ENCODE peak calls at places on chromosome 7, in ten cellular contexts. P is neural progenitor cell, L is AG04449, Y is progenitor cell of endocrine pancreas, H is choroid plexus epithelial cell, N is epithelial cell of esophagus, F is RWPE1, V is transverse colon, J is heart right ventricle, B is HFF-Myc. C is an unnamed sample.

GRCh38 chr7:114979803-114980507 is 58.1 kb downstream of the MDFIC start:
- DNase-seq in F (no peak), P (no peak), N (no peak), H (no peak), Y (no peak), B (no peak), V (no peak), L (no peak), J (no peak), C (no peak)

GRCh38 chr7:79292834-79293233 is 160.6 kb downstream of the MAGI2 start:
- DNase-seq in H (peak), J (no peak), B (no peak), N (no peak), Y (no peak), V (no peak), F (no peak), P (no peak), L (no peak), C (no peak)

GRCh38 chr7:1693991-1694524 is 24.0 kb downstream of the ELFN1 start:
- DNase-seq in J (no peak), H (peak), P (peak), V (no peak), Y (peak), B (peak), L (no peak), F (no peak), N (no peak), C (peak)

GRCh38 chr7:113085781-113086390 is 741 bp downstream of the GPR85 start:
- DNase-seq in B (no peak), Y (no peak), N (peak), J (no peak), P (peak), F (no peak), V (no peak), H (peak), L (no peak), C (no peak)

GRCh38 chr7:98364220-98364619 is 36.7 kb downstream of the BAIAP2L1 start:
- DNase-seq in J (no peak), F (no peak), P (no peak), Y (no peak), H (no peak), B (no peak), N (no peak), L (no peak), V (no peak), C (no peak)

GRCh38 chr7:104980969-104981670 is 32.9 kb upstream of the KMT2E start:
- DNase-seq in J (no peak), L (no peak), H (peak), Y (no peak), N (peak), P (peak), V (no peak), F (peak), B (no peak), C (no peak)

GRCh38 chr7:90825779-90826178 is 229.7 kb downstream of the CDK14 start:
- DNase-seq in Y (no peak), V (no peak), N (no peak), P (no peak), J (no peak), H (peak), L (peak), F (no peak), B (no peak), C (no peak)

GRCh38 chr7:26449175-26450165 is 157.8 kb downstream of the SNX10 start:
- DNase-seq in H (no peak), F (peak), N (peak), Y (no peak), L (no peak), V (no peak), P (no peak), J (no peak), B (no peak), C (no peak)

GRCh38 chr7:100532165-100533022 is 6.6 kb upstream of the AGFG2 start:
- DNase-seq in J (no peak), B (no peak), F (no peak), V (no peak), N (no peak), H (no peak), L (no peak), Y (no peak), P (no peak), C (no peak)

GRCh38 chr7:105765846-105766245 is 110.6 kb downstream of the ATXN7L1 start:
- DNase-seq in F (no peak), B (no peak), V (no peak), N (no peak), L (no peak), H (peak), P (no peak), J (no peak), Y (no peak), C (no peak)

GRCh38 chr7:98354511-98355249 is 46.2 kb downstream of the BAIAP2L1 start:
- DNase-seq in N (peak), J (no peak), V (peak), F (peak), B (peak), L (peak), P (no peak), Y (no peak), H (peak), C (no peak)

GRCh38 chr7:36153571-36154097 is 580 bp downstream of the EEPD1 start:
- DNase-seq in P (no peak), H (no peak), Y (peak), L (no peak), F (no peak), J (no peak), N (no peak), B (no peak), V (no peak), C (no peak)

GRCh38 chr7:106982415-106982814 is 62.1 kb upstream of the PRKAR2B start:
- DNase-seq in F (no peak), B (no peak), L (no peak), Y (no peak), V (no peak), N (no peak), H (no peak), J (no peak), P (no peak), C (no peak)

GRCh38 chr7:53110425-53110824 is 75.0 kb downstream of the POM121L12 start:
- DNase-seq in B (no peak), J (no peak), H (no peak), P (no peak), N (no peak), V (no peak), Y (no peak), L (no peak), F (no peak), C (no peak)

GRCh38 chr7:16915405-16915804 is 33.6 kb upstream of the AGR3 start:
- DNase-seq in F (peak), N (peak), L (peak), V (no peak), P (no peak), J (no peak), Y (no peak), B (peak), H (peak), C (no peak)

GRCh38 chr7:96992624-96993452 is 12.5 kb upstream of the DLX6 start:
- DNase-seq in B (no peak), V (no peak), F (no peak), J (no peak), P (peak), N (no peak), L (no peak), H (no peak), Y (no peak), C (peak)

GRCh38 chr7:102061981-102062390 is 224.7 kb upstream of the SH2B2 start:
- DNase-seq in V (no peak), L (no peak), J (no peak), Y (no peak), P (no peak), F (no peak), B (no peak), H (no peak), N (peak), C (no peak)

GRCh38 chr7:135512135-135512887 is 2.4 kb upstream of the CNOT4 start:
- DNase-seq in N (peak), H (peak), P (peak), J (peak), Y (no peak), V (no peak), L (no peak), B (peak), F (peak), C (no peak)

GRCh38 chr7:77393261-77393660 is 22.9 kb downstream of the GSAP start:
- DNase-seq in B (no peak), V (no peak), P (no peak), Y (no peak), N (peak), F (peak), J (no peak), H (peak), L (no peak), C (no peak)

GRCh38 chr7:43117025-43117424 is 4.6 kb downstream of the HECW1 start:
- DNase-seq in V (no peak), H (peak), F (no peak), B (no peak), Y (no peak), L (peak), N (no peak), J (no peak), P (no peak), C (no peak)

GRCh38 chr7:139730746-139731612 is 46.8 kb downstream of the HIPK2 start:
- DNase-seq in F (peak), L (no peak), N (no peak), Y (no peak), H (peak), V (peak), B (no peak), P (peak), J (peak), C (no peak)

GRCh38 chr7:111029574-111030357 is 61.2 kb upstream of the LRRN3 start:
- DNase-seq in L (no peak), Y (no peak), H (peak), F (no peak), N (peak), V (peak), P (no peak), B (peak), J (peak), C (no peak)

GRCh38 chr7:115356139-115356746 is 434.3 kb downstream of the MDFIC start:
- DNase-seq in B (no peak), P (peak), H (peak), N (peak), Y (no peak), J (no peak), V (no peak), L (no peak), F (no peak), C (no peak)

GRCh38 chr7:109154748-109155147 is 585.1 kb downstream of the DNAJB9 start:
- DNase-seq in P (no peak), Y (no peak), B (no peak), J (no peak), H (no peak), V (no peak), L (no peak), N (no peak), F (no peak), C (no peak)

GRCh38 chr7:149881328-149882263 is 7.8 kb downstream of the ATP6V0E2 start:
- DNase-seq in F (no peak), Y (no peak), H (no peak), J (no peak), N (no peak), L (no peak), B (no peak), P (no peak), V (no peak), C (no peak)

GRCh38 chr7:114409750-114410149 is 4.9 kb upstream of the FOXP2 start:
- DNase-seq in L (no peak), H (no peak), F (peak), N (peak), B (no peak), P (no peak), V (no peak), Y (no peak), J (no peak), C (no peak)

GRCh38 chr7:18290865-18291264 is 204.7 kb upstream of the HDAC9 start:
- DNase-seq in F (no peak), B (no peak), V (no peak), P (no peak), L (no peak), N (peak), J (no peak), H (no peak), Y (no peak), C (no peak)

GRCh38 chr7:30799206-30799975 is 28.2 kb downstream of the MINDY4 start:
- DNase-seq in F (peak), B (peak), V (no peak), P (no peak), H (peak), L (peak), J (no peak), Y (no peak), N (peak), C (no peak)

GRCh38 chr7:82417898-82418297 is 25.7 kb downstream of the CACNA2D1 start:
- DNase-seq in P (no peak), Y (no peak), H (no peak), J (no peak), V (no peak), N (no peak), B (no peak), L (no peak), F (no peak), C (no peak)

GRCh38 chr7:94643771-94644545 is 12.0 kb downstream of the SGCE start:
- DNase-seq in Y (no peak), P (no peak), L (no peak), V (no peak), B (no peak), H (no peak), J (no peak), F (peak), N (peak), C (no peak)

GRCh38 chr7:46352335-46352954 is 431.4 kb upstream of the IGFBP3 start:
- DNase-seq in Y (peak), F (peak), B (peak), J (peak), H (peak), V (no peak), L (no peak), N (peak), P (peak), C (peak)

GRCh38 chr7:68581417-68581816 is 1016.9 kb upstream of the AUTS2 start:
- DNase-seq in P (no peak), B (no peak), Y (no peak), F (no peak), J (no peak), N (no peak), V (no peak), H (no peak), L (no peak), C (no peak)
- TF ChIP-seq CTCF in P (no peak), B (no peak), Y (no peak), F (no peak), J (no peak), N (no peak), V (no peak), H (no peak), L (no peak), C (no peak)

GRCh38 chr7:20340839-20341238 is 10.1 kb downstream of the ITGB8 start:
- DNase-seq in J (no peak), H (no peak), Y (no peak), F (peak), L (no peak), V (peak), N (peak), B (no peak), P (peak), C (no peak)

GRCh38 chr7:20344396-20344795 is 13.7 kb downstream of the ITGB8 start:
- DNase-seq in P (no peak), B (no peak), H (no peak), J (no peak), V (no peak), F (no peak), L (no peak), N (no peak), Y (no peak), C (no peak)

GRCh38 chr7:20343954-20344353 is 13.3 kb downstream of the ITGB8 start:
- DNase-seq in J (no peak), N (peak), Y (no peak), H (no peak), P (no peak), V (no peak), F (no peak), B (no peak), L (no peak), C (no peak)

GRCh38 chr7:20346577-20346976 is 15.9 kb downstream of the ITGB8 start:
- DNase-seq in F (no peak), J (no peak), P (no peak), H (no peak), L (no peak), Y (no peak), N (no peak), B (no peak), V (no peak), C (no peak)

GRCh38 chr7:20343211-20343610 is 12.5 kb downstream of the ITGB8 start:
- DNase-seq in P (peak), J (no peak), Y (no peak), F (no peak), V (no peak), N (no peak), B (no peak), H (no peak), L (no peak), C (no peak)
- TF ChIP-seq CTCF in P (peak), J (no peak), Y (peak), F (no peak), V (no peak), N (peak), B (peak), H (peak), L (peak), C (no peak)

GRCh38 chr7:151877911-151878835 is 1.3 kb upstream of the PRKAG2 start:
- DNase-seq in P (peak), L (no peak), J (no peak), N (no peak), H (no peak), F (no peak), V (peak), Y (no peak), B (no peak), C (no peak)

GRCh38 chr7:151876112-151876898 is 610 bp downstream of the PRKAG2 start:
- DNase-seq in B (no peak), F (peak), N (peak), P (peak), V (peak), J (peak), L (no peak), H (peak), Y (peak), C (peak)

GRCh38 chr7:151875862-151876111 is 1.1 kb downstream of the PRKAG2 start:
- DNase-seq in Y (no peak), B (no peak), V (no peak), H (peak), P (peak), F (no peak), N (peak), L (no peak), J (no peak), C (no peak)

GRCh38 chr7:151880688-151881087 is 3.8 kb upstream of the PRKAG2 start:
- DNase-seq in V (no peak), H (no peak), L (no peak), J (no peak), Y (no peak), B (no peak), P (no peak), N (no peak), F (no peak), C (no peak)

DNA sequence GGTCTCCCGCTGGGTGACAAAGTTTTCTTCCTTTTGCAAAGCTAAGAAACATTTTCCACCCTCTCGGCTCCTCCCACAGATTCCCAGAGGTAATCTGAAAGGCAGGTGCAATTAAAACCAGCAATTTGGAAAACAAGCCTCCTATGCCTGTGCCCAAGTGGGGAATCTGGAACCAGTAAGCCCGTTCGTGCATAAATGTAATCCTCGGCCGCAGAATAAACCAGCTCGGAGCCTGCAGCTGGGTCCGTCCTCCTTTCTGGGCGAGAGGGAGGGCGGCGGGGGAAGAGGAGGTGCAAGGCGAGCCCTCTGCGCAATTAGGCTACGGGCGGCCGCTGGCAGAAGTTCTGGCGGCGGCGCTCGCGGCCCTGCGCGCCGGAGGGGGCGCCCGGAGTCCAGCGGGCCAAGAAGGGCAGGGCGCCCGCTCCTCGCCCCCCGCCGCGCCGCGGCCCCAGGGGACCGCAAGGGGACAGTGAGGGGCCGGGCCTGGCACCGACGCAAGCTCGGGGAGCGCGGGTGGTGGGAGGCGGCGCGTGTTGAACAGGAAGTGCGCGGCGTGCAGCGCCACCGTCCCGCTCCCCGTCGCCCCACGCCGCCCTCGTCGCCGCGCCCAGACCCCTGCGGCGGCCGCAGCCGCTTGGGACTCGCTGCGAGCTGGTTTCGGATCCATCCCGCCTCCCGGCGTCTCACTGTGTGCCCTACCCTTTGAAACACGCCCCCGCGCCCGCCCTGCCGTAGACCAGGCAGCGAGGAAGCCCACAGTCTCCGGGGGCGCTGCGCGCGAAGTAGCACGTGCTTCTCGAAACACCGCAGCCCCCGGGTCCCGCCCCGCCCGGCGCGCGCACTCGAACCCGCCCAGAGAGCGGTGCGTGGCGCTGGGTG is at the start of gene PRKAG2:
- DNase-seq in J (peak), N (peak), V (peak), P (peak), F (peak), H (peak), L (no peak), Y (peak), B (no peak), C (peak)
- TF ChIP-seq CTCF in J (no peak), N (no peak), V (no peak), P (peak), F (peak), H (no peak), L (no peak), Y (peak), B (no peak), C (no peak)

DNA sequence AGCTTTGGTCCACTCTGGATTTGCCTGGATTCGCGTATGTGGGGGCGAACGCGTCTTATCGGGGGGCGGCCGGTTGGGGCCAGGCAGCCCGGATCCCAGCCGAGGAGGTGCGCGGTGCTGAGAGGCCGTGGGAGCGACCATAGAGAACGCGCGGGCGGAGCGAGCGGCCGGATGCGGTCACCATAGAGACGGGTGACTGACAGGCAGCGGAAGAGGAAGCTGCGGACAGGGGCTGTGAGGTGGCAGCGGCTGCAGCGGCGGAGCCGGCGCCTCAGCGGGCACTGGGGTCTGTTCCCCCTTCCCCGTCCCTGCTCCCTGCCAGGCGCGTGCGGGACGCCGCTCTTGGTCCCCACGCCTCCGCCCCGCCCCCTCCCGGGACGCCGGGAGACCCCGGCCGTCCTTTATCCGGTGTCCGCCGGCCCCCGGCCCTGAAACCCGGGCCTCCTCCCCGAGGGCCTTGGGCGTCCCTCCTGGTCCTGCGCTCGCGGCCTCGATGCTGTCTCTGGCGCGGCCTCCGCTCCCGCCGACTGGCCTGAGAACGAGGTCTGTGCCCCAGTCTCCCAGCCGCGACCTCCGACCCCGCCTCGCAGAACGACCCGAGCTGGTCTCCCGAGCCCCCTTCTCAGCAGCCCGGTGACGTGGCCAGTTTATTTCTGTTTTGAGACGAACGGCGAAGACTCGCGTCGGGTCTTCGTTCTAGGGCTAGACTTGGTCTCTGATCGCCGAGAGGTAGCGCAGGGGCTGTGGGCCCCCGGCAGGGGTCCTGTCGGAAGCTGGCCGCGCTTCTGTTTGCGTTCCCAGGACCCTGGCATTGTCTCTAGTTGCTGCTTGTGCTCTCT is at the start of gene CHPF2:
- DNase-seq in P (peak), Y (peak), H (peak), J (peak), V (peak), N (peak), F (peak), L (no peak), B (no peak), C (peak)
- TF ChIP-seq CTCF in P (no peak), Y (no peak), H (no peak), J (no peak), V (no peak), N (no peak), F (no peak), L (no peak), B (no peak), C (no peak)

DNA sequence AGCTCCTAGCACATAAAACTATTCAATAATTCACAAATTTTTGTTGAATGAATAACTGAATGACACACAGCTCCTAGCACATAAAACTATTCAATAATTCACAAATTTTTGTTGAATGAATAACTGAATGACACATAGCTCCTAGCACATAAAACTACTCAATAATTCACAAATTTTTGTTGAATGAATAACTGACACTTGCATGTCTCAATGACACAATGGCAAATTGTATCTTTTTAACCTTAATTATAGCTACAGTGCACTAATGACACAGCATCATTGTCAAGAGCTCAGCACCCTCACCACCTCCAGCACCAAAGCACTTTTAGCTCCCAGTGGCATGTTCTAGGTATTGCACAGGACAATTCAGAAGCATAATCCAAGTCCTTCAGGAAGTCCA is 131.6 kb downstream of the PDE1C start:
- DNase-seq in Y (no peak), N (peak), V (no peak), H (no peak), P (no peak), J (no peak), F (peak), B (no peak), L (no peak), C (no peak)
- TF ChIP-seq CTCF in Y (no peak), N (no peak), V (no peak), H (peak), P (peak), J (no peak), F (no peak), B (no peak), L (no peak), C (peak)

C was measured in glutamatergic neuron.